ENCODE peak calls at places on chromosomes 1 and 21, in seven cellular contexts. Z is K562, T is HepG2, G is GM12878, A is HCT116, K is SK-N-SH, H is H1. X is an unnamed sample.
A peak's percentile ranks its signal among the peaks of the same experiment; 100 is the strongest.

GRCh38 chr1:202018476-202019234 is 8.3 kb downstream of the ELF3 start:
- DNase-seq in Z (peak; percentile 92), T (peak; percentile 85), G (no peak), A (peak; percentile 81), K (no peak), H (no peak), X (peak; percentile 98)

GRCh38 chr1:176110203-176110602 is 96.9 kb downstream of the COP1 start:
- DNase-seq in Z (no peak), T (no peak), G (no peak), A (no peak), K (no peak), H (no peak), X (no peak)

GRCh38 chr21:25759573-25759972 is 24.8 kb downstream of the GABPA start:
- DNase-seq in Z (no peak), T (no peak), G (no peak), A (no peak), K (no peak), H (no peak), X (no peak)

GRCh38 chr1:218182455-218182854 is 102.6 kb upstream of the RRP15 start:
- DNase-seq in Z (no peak), T (no peak), G (no peak), A (no peak), K (no peak), H (no peak), X (no peak)

GRCh38 chr1:198179556-198179981 is 22.8 kb downstream of the NEK7 start:
- DNase-seq in Z (no peak), T (no peak), G (no peak), A (no peak), K (no peak), H (no peak), X (no peak)

GRCh38 chr1:26530898-26531598 is 1.5 kb downstream of the RPS6KA1 start:
- DNase-seq in Z (peak; percentile 80), T (peak; percentile 87), G (no peak), A (peak; percentile 65), K (peak; percentile 51), H (peak; percentile 82), X (peak; percentile 71)

GRCh38 chr1:182263706-182264105 is 127.9 kb downstream of the GLUL start:
- DNase-seq in Z (no peak), T (no peak), G (no peak), A (no peak), K (no peak), H (no peak), X (no peak)

GRCh38 chr21:42304556-42305454 is 10.4 kb downstream of the TFF3 start:
- DNase-seq in Z (no peak), T (no peak), G (no peak), A (no peak), K (no peak), H (no peak), X (no peak)

DNA sequence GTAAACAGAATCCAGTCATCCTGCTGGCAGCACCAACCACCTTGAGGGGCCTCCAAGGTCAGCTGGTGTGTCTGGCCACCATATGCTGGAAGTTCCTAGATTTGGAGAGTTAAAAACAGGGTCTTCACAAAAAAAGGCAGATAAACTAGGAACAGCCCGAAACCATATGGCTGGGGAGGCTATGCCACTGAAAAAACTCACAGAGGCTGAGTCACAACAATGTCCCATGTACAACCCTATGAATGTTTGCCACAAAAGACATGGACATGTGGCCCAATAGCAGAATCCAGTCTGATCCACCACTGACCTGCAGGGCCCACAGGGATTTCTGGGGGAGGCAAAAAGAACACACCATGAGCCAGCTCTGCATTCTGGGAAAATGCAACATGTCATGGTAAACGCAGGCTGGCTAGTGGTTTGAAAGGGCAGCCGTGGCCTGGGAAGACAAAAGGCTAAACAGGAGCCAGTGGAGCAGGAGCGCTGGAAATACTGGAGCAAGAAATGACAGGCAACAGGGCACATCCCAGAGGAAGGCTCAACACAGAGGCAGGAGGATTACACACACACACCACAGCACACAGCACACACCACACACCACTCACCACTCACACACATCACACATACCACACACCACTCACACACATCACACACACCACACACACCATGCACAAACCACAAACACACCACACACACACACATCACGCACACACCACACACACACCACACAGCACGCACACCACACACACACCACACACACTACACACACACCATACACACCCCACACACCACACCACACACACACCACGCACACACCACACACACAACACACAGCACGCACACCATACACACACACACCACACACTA is 55.4 kb downstream of the HSF2BP start:
- DNase-seq in Z (no peak), T (peak; percentile 15), G (no peak), A (no peak), K (peak; percentile 68), H (no peak), X (peak; percentile 37)
- TF ChIP-seq JUND in Z (no peak), T (no peak), G (no peak), A (no peak), K (no peak), H (no peak), X (no peak)

DNA sequence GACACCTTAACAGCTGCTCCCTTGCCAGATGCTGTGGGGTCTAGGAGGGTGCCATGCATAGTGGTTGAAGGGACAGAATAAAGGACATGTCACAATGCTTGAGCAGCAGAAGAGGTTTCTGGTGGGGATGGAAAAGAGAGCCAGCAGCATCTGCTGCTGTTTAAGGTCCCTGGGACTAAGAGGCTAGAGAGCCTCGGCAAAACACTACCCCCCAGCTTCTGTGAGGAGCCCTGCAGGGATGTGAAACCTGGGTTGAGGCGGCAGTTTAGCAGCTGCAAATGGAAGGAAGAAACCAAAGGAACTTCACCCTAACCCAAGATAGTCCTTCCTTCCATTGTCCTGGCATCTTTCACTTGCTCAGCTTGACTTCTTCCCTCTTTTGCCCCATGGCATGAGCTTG is 39.4 kb downstream of the PLXNA2 start:
- DNase-seq in Z (no peak), T (no peak), G (no peak), A (no peak), K (no peak), H (no peak), X (no peak)
- TF ChIP-seq JUND in Z (no peak), T (no peak), G (no peak), A (no peak), K (no peak), H (no peak), X (no peak)

DNA sequence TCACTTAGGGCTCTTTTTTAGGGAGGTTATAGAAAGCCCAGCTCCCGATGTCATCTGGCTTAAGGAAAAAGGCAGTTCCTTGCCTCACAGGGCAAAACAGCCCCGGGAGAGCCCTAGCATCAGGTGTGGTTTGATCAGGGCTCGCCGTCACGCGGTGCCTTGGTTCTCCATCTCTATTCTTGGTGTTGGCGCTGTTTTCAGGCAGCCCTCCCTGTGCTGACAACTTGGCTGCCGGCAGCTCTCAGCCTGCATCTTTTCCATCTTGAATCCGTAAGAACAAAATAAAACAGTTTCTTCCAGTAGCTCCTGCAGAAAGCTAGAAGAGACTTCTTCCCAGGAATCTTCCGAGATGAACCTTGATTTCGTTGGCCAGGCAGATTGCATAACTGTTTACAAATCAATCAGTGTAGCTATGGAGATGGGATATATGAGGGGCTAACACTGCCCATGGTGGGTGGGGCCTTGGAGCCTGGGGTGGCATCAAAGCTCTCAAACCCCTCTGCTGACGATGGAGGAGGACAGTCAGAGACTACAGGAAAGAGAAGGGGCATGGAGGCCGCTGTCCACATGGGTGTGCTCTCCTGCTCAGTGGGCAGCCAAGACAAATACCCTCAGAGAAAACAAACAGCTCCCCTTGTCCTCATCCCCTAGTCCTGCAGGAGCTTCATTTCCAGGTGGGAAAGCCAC is 370.7 kb upstream of the C1orf174 start:
- DNase-seq in Z (no peak), T (peak; percentile 37), G (no peak), A (no peak), K (no peak), H (no peak), X (no peak)
- TF ChIP-seq JUND in Z (no peak), T (no peak), G (no peak), A (no peak), K (no peak), H (no peak), X (no peak)

GRCh38 chr1:94130851-94131595 is 10.1 kb upstream of the ABCA4 start:
- DNase-seq in Z (no peak), T (no peak), G (no peak), A (no peak), K (no peak), H (no peak), X (no peak)
- TF ChIP-seq JUND in Z (no peak), T (no peak), G (no peak), A (no peak), K (no peak), H (no peak), X (no peak)

X was measured in T47D.